ENCODE peak calls at places on chromosomes 12 and 14, in eight cellular contexts. S is EH, A is neural progenitor cell, K is astrocyte of the cerebellum, H is heart left ventricle, D is AG04449, U is RPMI8226, B is thyroid gland. Q is an unnamed sample.
A peak's percentile ranks its signal among the peaks of the same experiment; 100 is the strongest.

GRCh38 chr12:10722905-10723866 is at the start of gene YBX3:
- DNase-seq in D (no peak), H (peak; percentile 91), K (peak; percentile 33), B (peak; percentile 91), A (peak; percentile 83), S (peak; percentile 85), U (peak; percentile 88), Q (no peak)

GRCh38 chr12:101594700-101595099 is at the start of gene MYBPC1:
- DNase-seq in D (no peak), A (peak; percentile 24), B (no peak), U (no peak), H (no peak), K (no peak), S (no peak), Q (no peak)

GRCh38 chr12:98469108-98469507 is 46.3 kb upstream of the TMPO start:
- DNase-seq in K (no peak), U (no peak), B (peak; percentile 9), S (no peak), H (no peak), D (no peak), A (no peak), Q (no peak)

GRCh38 chr14:71414631-71415403 is 507.6 kb downstream of the PCNX1 start:
- DNase-seq in H (no peak), D (no peak), A (no peak), U (no peak), S (peak; percentile 80), K (no peak), B (no peak), Q (no peak)

GRCh38 chr12:95663525-95663924 is 112.2 kb upstream of the USP44 start:
- DNase-seq in U (no peak), B (no peak), K (no peak), A (no peak), H (no peak), S (no peak), D (no peak), Q (no peak)

GRCh38 chr12:120367252-120367923 is 1.6 kb downstream of the MSI1 start:
- DNase-seq in B (no peak), U (no peak), K (no peak), S (no peak), D (no peak), H (no peak), A (peak; percentile 83), Q (no peak)

GRCh38 chr12:56941299-56942017 is 7.2 kb upstream of the SDR9C7 start:
- DNase-seq in A (no peak), B (peak; percentile 30), S (peak; percentile 74), D (peak; percentile 17), K (no peak), H (no peak), U (no peak), Q (peak; percentile 31)

GRCh38 chr12:28191018-28191595 is 851 bp downstream of the CCDC91 start:
- DNase-seq in B (no peak), A (no peak), D (no peak), H (peak; percentile 33), K (peak; percentile 12), U (peak; percentile 23), S (peak; percentile 67), Q (peak; percentile 57)

GRCh38 chr12:39605501-39605900 is 14.1 kb downstream of the ABCD2 start:
- DNase-seq in B (no peak), H (no peak), U (no peak), S (no peak), K (peak; percentile 80), D (no peak), A (no peak), Q (no peak)

GRCh38 chr12:6374028-6374780 is 1.2 kb downstream of the SCNN1A start:
- DNase-seq in U (no peak), S (no peak), D (no peak), K (no peak), B (peak; percentile 56), H (no peak), A (no peak), Q (no peak)

GRCh38 chr14:72892103-72892878 is 1.6 kb downstream of the DPF3 start:
- DNase-seq in S (peak; percentile 53), K (no peak), A (peak; percentile 62), D (no peak), H (peak; percentile 13), B (no peak), U (peak; percentile 22), Q (no peak)

GRCh38 chr14:61381589-61381988 is 60.2 kb downstream of the PRKCH start:
- DNase-seq in H (no peak), U (no peak), S (no peak), D (no peak), A (no peak), K (no peak), B (peak; percentile 34), Q (no peak)

GRCh38 chr12:123983822-123984485 is 10.9 kb downstream of the ZNF664 start:
- DNase-seq in U (peak; percentile 55), K (peak; percentile 66), A (peak; percentile 81), H (peak; percentile 38), S (peak; percentile 78), B (peak; percentile 60), D (no peak), Q (no peak)

GRCh38 chr14:75685910-75686309 is 24.9 kb downstream of the TTLL5 start:
- DNase-seq in K (no peak), H (no peak), S (no peak), A (no peak), D (no peak), B (no peak), U (no peak), Q (no peak)

GRCh38 chr14:99737451-99737951 is 53.4 kb downstream of the CYP46A1 start:
- DNase-seq in U (peak; percentile 37), D (no peak), S (peak; percentile 35), K (no peak), H (peak; percentile 81), A (no peak), B (peak; percentile 62), Q (no peak)

GRCh38 chr14:22610931-22611330 is 12.8 kb downstream of the ABHD4 start:
- DNase-seq in D (no peak), S (no peak), U (no peak), B (no peak), A (no peak), K (no peak), H (no peak), Q (no peak)

GRCh38 chr12:80352476-80352875 is 91.6 kb upstream of the PTPRQ start:
- DNase-seq in K (no peak), D (no peak), U (no peak), A (peak; percentile 18), B (no peak), S (peak; percentile 3), H (no peak), Q (no peak)

GRCh38 chr12:32922546-32923297 is 26.1 kb upstream of the PKP2 start:
- DNase-seq in U (no peak), B (no peak), S (no peak), D (no peak), H (no peak), A (no peak), K (no peak), Q (no peak)

GRCh38 chr14:23137221-23138172 is 18.4 kb upstream of the CEBPE start:
- DNase-seq in B (no peak), A (no peak), H (no peak), D (no peak), S (no peak), K (no peak), U (peak; percentile 57), Q (no peak)

GRCh38 chr14:105030194-105030593 is 9.3 kb upstream of the CDCA4 start:
- DNase-seq in S (no peak), K (no peak), A (no peak), U (no peak), B (no peak), H (no peak), D (no peak), Q (no peak)

GRCh38 chr12:47881041-47881440 is 23.8 kb downstream of the VDR start:
- DNase-seq in A (no peak), D (no peak), H (no peak), K (no peak), S (no peak), U (no peak), B (no peak), Q (no peak)

GRCh38 chr14:71473843-71474242 is 458.4 kb upstream of the RGS6 start:
- DNase-seq in B (no peak), D (no peak), A (no peak), S (no peak), K (no peak), H (no peak), U (no peak), Q (no peak)

GRCh38 chr12:132429932-132430643 is 59.9 kb upstream of the FBRSL1 start:
- DNase-seq in K (no peak), S (no peak), U (peak; percentile 92), D (no peak), B (peak; percentile 54), A (peak; percentile 86), H (no peak), Q (no peak)

GRCh38 chr14:96434040-96434439 is 42.1 kb downstream of the AK7 start:
- DNase-seq in U (no peak), K (no peak), A (no peak), B (no peak), S (no peak), D (no peak), H (no peak), Q (no peak)

GRCh38 chr14:59190372-59190771 is 1.9 kb downstream of the DAAM1 start:
- DNase-seq in H (peak; percentile 25), K (no peak), D (no peak), S (peak; percentile 13), A (peak; percentile 70), U (peak; percentile 16), B (no peak), Q (no peak)

GRCh38 chr12:34395056-34396005 is 373.0 kb downstream of the ALG10 start:
- DNase-seq in H (peak; percentile 2), B (peak; percentile 0), A (no peak), D (no peak), S (no peak), K (no peak), U (no peak), Q (no peak)

GRCh38 chr14:102979406-102979805 is 56.9 kb downstream of the AMN start:
- DNase-seq in H (no peak), B (no peak), U (no peak), D (no peak), K (no peak), A (no peak), S (no peak), Q (no peak)

GRCh38 chr12:6233121-6233971 is 33.1 kb downstream of the CD9 start:
- DNase-seq in A (no peak), D (no peak), S (peak; percentile 29), U (no peak), B (no peak), H (peak; percentile 46), K (no peak), Q (no peak)

GRCh38 chr12:56635539-56636117 is 5.5 kb upstream of the BAZ2A start:
- DNase-seq in S (no peak), U (no peak), D (no peak), B (no peak), H (no peak), A (peak; percentile 53), K (no peak), Q (no peak)

GRCh38 chr14:71693373-71693772 is 238.9 kb upstream of the RGS6 start:
- DNase-seq in H (no peak), A (no peak), D (peak; percentile 82), S (peak; percentile 91), U (no peak), K (peak; percentile 74), B (no peak), Q (peak; percentile 92)

GRCh38 chr12:109737111-109737510 is 23.5 kb downstream of the FAM222A start:
- DNase-seq in S (no peak), B (no peak), D (no peak), A (no peak), K (no peak), H (no peak), U (no peak), Q (no peak)

GRCh38 chr14:53663709-53664108 is 292.9 kb downstream of the BMP4 start:
- DNase-seq in S (peak; percentile 48), D (no peak), U (no peak), B (no peak), K (no peak), H (peak; percentile 37), A (peak; percentile 76), Q (no peak)

GRCh38 chr14:52356025-52356424 is 41.9 kb downstream of the PTGER2 start:
- DNase-seq in S (no peak), B (no peak), H (no peak), D (no peak), U (no peak), K (no peak), A (no peak), Q (no peak)

GRCh38 chr12:66662179-66662578 is 16.7 kb downstream of the GRIP1 start:
- DNase-seq in D (no peak), A (no peak), K (no peak), H (no peak), U (no peak), B (no peak), S (no peak), Q (no peak)